ENCODE peak calls at places on chromosomes 12 and 14, in ten cellular contexts. G, B, V, C, E, T, A, R, W and D are unnamed samples.

GRCh38 chr12:132711169-132711843 is 664 bp downstream of the PGAM5 start:
- DNase-seq in B (no peak), W (peak), G (no peak), R (no peak), V (no peak), E (no peak), A (no peak), C (peak), T (peak), D (no peak)

GRCh38 chr14:105021656-105022275 is 883 bp upstream of the CDCA4 start:
- DNase-seq in T (peak), B (peak), R (peak), C (peak), W (peak), G (no peak), A (peak), E (no peak), V (no peak), D (peak)

GRCh38 chr12:87642245-87642644 is 387.0 kb downstream of the C12orf50 start:
- DNase-seq in B (no peak), A (no peak), C (no peak), W (no peak), G (no peak), V (no peak), T (no peak), E (no peak), R (no peak), D (no peak)

GRCh38 chr14:92441751-92442477 is 71.7 kb upstream of the RIN3 start:
- DNase-seq in B (no peak), G (no peak), C (no peak), E (no peak), W (no peak), R (no peak), A (no peak), V (no peak), T (no peak), D (no peak)

GRCh38 chr14:69002069-69002468 is 23.0 kb upstream of the ACTN1 start:
- DNase-seq in B (peak), A (no peak), W (no peak), E (no peak), V (no peak), T (peak), G (no peak), R (no peak), C (peak), D (peak)

GRCh38 chr12:96989916-96990315 is 82.9 kb downstream of the NEDD1 start:
- DNase-seq in E (no peak), C (no peak), W (no peak), R (no peak), V (no peak), G (no peak), T (no peak), B (peak), A (no peak), D (peak)

GRCh38 chr12:117439531-117440001 is 78.1 kb upstream of the NOS1 start:
- DNase-seq in W (peak), V (no peak), T (no peak), R (no peak), C (no peak), G (no peak), A (no peak), B (no peak), E (no peak), D (no peak)

GRCh38 chr14:101876539-101876938 is 87.8 kb upstream of the DYNC1H1 start:
- DNase-seq in C (peak), E (peak), W (peak), R (no peak), G (peak), T (peak), B (no peak), V (peak), A (peak), D (no peak)

GRCh38 chr14:76591270-76591669 is 170.0 kb upstream of the VASH1 start:
- DNase-seq in R (no peak), W (no peak), B (no peak), T (no peak), A (no peak), E (peak), C (no peak), G (no peak), V (no peak), D (no peak)

GRCh38 chr12:14771651-14772137 is 31.6 kb downstream of the WBP11 start:
- DNase-seq in W (peak), V (no peak), E (no peak), A (no peak), T (no peak), C (no peak), G (no peak), B (peak), R (no peak), D (no peak)

GRCh38 chr12:89385965-89386537 is 33.8 kb upstream of the DUSP6 start:
- DNase-seq in A (no peak), V (no peak), W (no peak), B (no peak), E (no peak), R (no peak), C (no peak), G (no peak), T (no peak), D (peak)

GRCh38 chr12:49635036-49635435 is 11.7 kb downstream of the PRPF40B start:
- DNase-seq in A (peak), R (no peak), B (no peak), T (no peak), W (no peak), V (no peak), E (no peak), G (no peak), C (no peak), D (no peak)

GRCh38 chr12:7145671-7146070 is 15.5 kb downstream of the CLSTN3 start:
- DNase-seq in B (no peak), G (no peak), R (no peak), T (no peak), A (no peak), E (no peak), C (no peak), V (no peak), W (no peak), D (no peak)
- TF ChIP-seq EP300 in B (no peak), G (no peak), R (no peak), T (no peak), A (no peak), E (no peak), C (no peak), V (no peak), W (no peak), D (no peak)

DNA sequence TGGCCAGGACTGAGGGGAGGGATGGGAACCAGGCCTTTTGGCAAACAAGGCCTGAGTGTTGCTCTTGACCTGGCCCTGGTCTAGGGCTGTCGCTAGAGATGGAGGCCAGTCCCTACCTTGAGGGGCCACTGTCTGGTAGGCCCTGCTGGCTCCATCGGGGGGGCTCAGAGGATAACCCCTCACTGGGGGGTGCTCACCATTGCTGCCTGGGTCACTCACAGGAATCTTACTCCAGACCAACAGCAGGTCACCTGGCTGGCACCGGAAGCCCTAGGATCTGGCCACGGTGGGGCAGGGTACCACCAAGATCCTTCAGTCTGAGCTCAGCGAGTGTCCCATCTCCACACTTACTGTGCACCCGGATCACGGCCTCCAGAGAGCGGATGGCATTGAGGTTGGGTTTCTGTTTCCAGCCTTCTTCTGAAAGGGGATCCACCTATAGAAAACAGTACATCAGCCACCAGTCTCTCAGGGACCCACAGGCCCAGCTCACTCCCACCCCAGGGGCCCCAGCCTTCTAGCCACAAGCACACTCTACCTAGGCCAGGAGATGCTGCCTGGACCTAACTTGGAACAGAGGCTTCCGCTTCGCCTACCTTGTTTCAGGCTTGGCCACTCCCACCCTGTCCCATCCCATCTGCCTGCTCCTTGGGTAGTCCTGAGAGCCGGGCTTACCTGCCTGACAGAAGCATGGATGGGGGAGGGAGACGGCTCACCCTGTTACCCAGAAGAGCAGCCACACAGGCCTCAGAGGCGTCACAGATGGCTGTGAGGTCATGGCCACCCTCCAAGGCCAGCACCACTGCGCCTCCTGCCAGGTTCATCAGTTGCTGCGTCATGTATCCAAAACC is 12.2 kb downstream of the SLC48A1 start:
- DNase-seq in G (peak), E (peak), A (peak), V (no peak), C (no peak), W (no peak), R (peak), T (no peak), B (no peak), D (no peak)
- TF ChIP-seq EP300 in G (peak), E (no peak), A (no peak), V (no peak), C (no peak), W (no peak), R (no peak), T (no peak), B (no peak), D (no peak)

GRCh38 chr12:28171356-28172060 is 18.7 kb upstream of the CCDC91 start:
- DNase-seq in R (no peak), G (no peak), B (no peak), V (no peak), E (no peak), C (no peak), T (no peak), A (no peak), W (no peak), D (no peak)

GRCh38 chr12:28175098-28175589 is 15.1 kb upstream of the CCDC91 start:
- DNase-seq in V (no peak), T (no peak), G (no peak), W (no peak), A (no peak), C (no peak), B (no peak), E (no peak), R (no peak), D (no peak)

GRCh38 chr12:28176295-28176694 is 14.0 kb upstream of the CCDC91 start:
- DNase-seq in T (no peak), V (no peak), E (no peak), B (no peak), R (no peak), A (no peak), C (no peak), W (no peak), G (no peak), D (no peak)

GRCh38 chr12:28173440-28173839 is 16.8 kb upstream of the CCDC91 start:
- DNase-seq in W (no peak), G (no peak), V (no peak), B (no peak), T (no peak), R (no peak), E (no peak), C (no peak), A (no peak), D (no peak)

GRCh38 chr12:28172434-28173030 is 17.7 kb upstream of the CCDC91 start:
- DNase-seq in C (peak), G (no peak), T (peak), E (no peak), W (peak), A (no peak), R (no peak), B (peak), V (no peak), D (peak)
- TF ChIP-seq EP300 in C (no peak), G (no peak), T (no peak), E (no peak), W (no peak), A (no peak), R (no peak), B (no peak), V (no peak), D (no peak)

GRCh38 chr14:71725802-71726638 is 206.2 kb upstream of the RGS6 start:
- DNase-seq in G (no peak), A (no peak), T (no peak), V (no peak), E (no peak), W (no peak), B (peak), R (no peak), C (no peak), D (no peak)
- TF ChIP-seq EP300 in G (no peak), A (no peak), T (no peak), V (no peak), E (no peak), W (no peak), B (no peak), R (no peak), C (no peak), D (no peak)

GRCh38 chr12:123237646-123238329 is 4.6 kb downstream of the MTRFR start:
- DNase-seq in V (no peak), C (peak), E (peak), G (peak), W (peak), A (peak), R (peak), T (peak), B (peak), D (peak)
- TF ChIP-seq EP300 in V (no peak), C (no peak), E (no peak), G (no peak), W (no peak), A (no peak), R (no peak), T (no peak), B (no peak), D (no peak)

DNA sequence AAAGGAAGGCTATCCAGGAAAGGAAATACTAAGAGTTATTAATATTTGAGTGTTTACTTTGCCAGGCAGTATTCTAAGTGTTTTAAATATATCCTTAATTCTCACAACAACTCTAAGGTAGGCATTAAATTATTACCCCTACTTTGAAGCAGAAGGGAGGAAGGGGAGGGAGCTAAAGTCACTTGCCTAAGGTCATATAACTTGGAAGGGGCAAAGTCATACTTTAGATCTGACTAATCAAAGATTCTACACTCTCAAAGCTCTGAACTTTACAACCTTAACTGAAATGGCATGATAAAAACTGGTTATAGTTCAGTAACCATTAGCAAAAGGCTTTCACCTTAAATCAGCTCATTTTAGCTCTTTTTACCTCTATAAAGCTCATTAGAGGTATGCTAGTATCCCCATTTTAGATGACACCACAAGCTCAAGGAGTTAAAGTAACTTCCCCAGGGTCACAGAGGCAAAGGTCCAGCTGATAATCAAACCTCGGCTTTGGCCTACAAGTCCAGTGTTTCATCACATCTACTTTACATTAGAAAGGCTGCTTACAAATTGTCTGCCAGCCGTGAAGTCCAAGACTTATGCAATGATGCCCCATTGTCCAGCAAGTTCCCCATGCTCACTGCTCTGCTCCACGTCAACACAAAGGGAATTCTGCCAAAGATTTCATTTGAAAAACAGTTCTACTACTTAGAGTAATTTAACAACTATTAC is 223.9 kb downstream of the MED13L start:
- DNase-seq in T (peak), V (no peak), R (peak), B (peak), A (peak), E (peak), C (no peak), G (peak), W (no peak), D (peak)
- TF ChIP-seq EP300 in T (no peak), V (no peak), R (no peak), B (no peak), A (no peak), E (no peak), C (no peak), G (peak), W (no peak), D (peak)

DNA sequence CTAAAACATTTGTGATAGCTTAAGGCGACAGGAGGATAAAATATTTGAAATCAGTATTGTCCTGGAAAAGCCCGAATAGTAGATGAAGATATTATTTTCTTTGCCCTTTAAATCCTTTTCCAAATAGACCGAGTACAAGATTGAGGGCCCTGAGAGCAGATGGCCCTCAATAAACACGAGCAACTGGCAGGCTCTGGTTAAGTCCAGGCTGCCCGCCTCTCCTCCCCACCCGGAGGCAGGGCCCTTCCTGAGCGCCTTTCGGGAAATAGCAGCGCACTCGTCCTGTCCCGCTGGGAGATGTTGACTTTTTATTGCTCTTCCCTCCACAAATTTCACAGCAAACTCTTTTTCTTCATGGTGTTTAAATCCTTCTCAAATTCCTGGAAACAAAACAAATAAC is 50.8 kb upstream of the MAX start:
- DNase-seq in V (no peak), E (no peak), R (peak), C (no peak), W (no peak), G (no peak), B (no peak), A (no peak), T (peak), D (no peak)
- TF ChIP-seq EP300 in V (no peak), E (no peak), R (no peak), C (no peak), W (no peak), G (no peak), B (no peak), A (no peak), T (no peak), D (no peak)